ENCODE peak calls at places on chromosomes 1 and 21, in ten cellular contexts. Y, U, B, Q, Z, V, I, L, A and J are unnamed samples.

GRCh38 chr1:111183681-111184080 is 16.8 kb downstream of the DENND2D start:
- DNase-seq in Y (no peak), U (no peak), B (no peak), Q (no peak), Z (no peak), V (no peak), I (no peak), L (no peak), A (no peak), J (no peak)

GRCh38 chr1:31701137-31701736 is 2.6 kb downstream of the COL16A1 start:
- DNase-seq in Y (peak), U (peak), B (peak), Q (no peak), Z (peak), V (peak), I (peak), L (peak), A (peak), J (peak)

GRCh38 chr1:220791287-220791686 is 4.6 kb downstream of the MTARC1 start:
- DNase-seq in Y (peak), U (no peak), B (peak), Q (no peak), Z (no peak), V (no peak), I (no peak), L (no peak), A (no peak), J (peak)

GRCh38 chr21:45990741-45991605 is 9.4 kb downstream of the COL6A1 start:
- DNase-seq in Y (no peak), U (no peak), B (no peak), Q (peak), Z (no peak), V (no peak), I (no peak), L (no peak), A (peak), J (no peak)

GRCh38 chr1:181094813-181095212 is 6.3 kb downstream of the IER5 start:
- DNase-seq in Y (no peak), U (peak), B (peak), Q (no peak), Z (no peak), V (peak), I (no peak), L (no peak), A (peak), J (no peak)

GRCh38 chr1:89600792-89601191 is 32.1 kb upstream of the LRRC8C start:
- DNase-seq in Y (no peak), U (no peak), B (no peak), Q (no peak), Z (no peak), V (no peak), I (no peak), L (no peak), A (no peak), J (no peak)

GRCh38 chr1:85259118-85259865 is at the start of gene C1orf52:
- DNase-seq in Y (peak), U (peak), B (peak), Q (peak), Z (peak), V (peak), I (peak), L (peak), A (peak), J (peak)

GRCh38 chr1:181440510-181440909 is 42.8 kb upstream of the CACNA1E start:
- DNase-seq in Y (no peak), U (no peak), B (no peak), Q (no peak), Z (no peak), V (no peak), I (no peak), L (no peak), A (no peak), J (no peak)

GRCh38 chr1:88731475-88731874 is 47.4 kb downstream of the PKN2 start:
- DNase-seq in Y (peak), U (peak), B (peak), Q (no peak), Z (no peak), V (peak), I (no peak), L (no peak), A (no peak), J (peak)

GRCh38 chr1:48530727-48531351 is 58.8 kb upstream of the SPATA6 start:
- DNase-seq in Y (peak), U (peak), B (peak), Q (peak), Z (peak), V (peak), I (peak), L (no peak), A (peak), J (peak)